ENCODE peak calls at places on chromosome 21, in four cellular contexts. D is A172, T is NCI-H510A, W is B cell. E is an unnamed sample.

GRCh38 chr21:34915364-34915834 is 133.7 kb downstream of the RUNX1 start:
- DNase-seq in D (peak; percentile 56), T (no peak), W (no peak), E (no peak)

GRCh38 chr21:15788847-15789548 is 59.2 kb downstream of the USP25 start:
- DNase-seq in D (peak; percentile 3), T (no peak), W (no peak), E (no peak)

GRCh38 chr21:42004406-42005199 is 5.6 kb downstream of the ZBTB21 start:
- DNase-seq in D (no peak), T (no peak), W (no peak), E (no peak)

GRCh38 chr21:45930231-45930760 is 51.3 kb upstream of the COL6A1 start:
- DNase-seq in D (no peak), T (no peak), W (no peak), E (no peak)

GRCh38 chr21:42234026-42234425 is 15.1 kb downstream of the ABCG1 start:
- DNase-seq in D (no peak), T (no peak), W (no peak), E (peak; percentile 73)

GRCh38 chr21:35256468-35256988 is 207.4 kb upstream of the RUNX1 start:
- DNase-seq in D (peak; percentile 100), T (peak; percentile 94), W (no peak), E (no peak)

GRCh38 chr21:45870421-45870820 is 111.1 kb upstream of the COL6A1 start:
- DNase-seq in D (no peak), T (no peak), W (no peak), E (peak; percentile 65)

GRCh38 chr21:17441370-17441769 is 71.5 kb upstream of the CXADR start:
- DNase-seq in D (no peak), T (no peak), W (no peak), E (no peak)

GRCh38 chr21:37072239-37072987 is 458 bp downstream of the PIGP start:
- DNase-seq in D (peak; percentile 77), T (no peak), W (no peak), E (no peak)

GRCh38 chr21:36338975-36339374 is 19.0 kb downstream of the MORC3 start:
- DNase-seq in D (no peak), T (no peak), W (no peak), E (no peak)

GRCh38 chr21:30839304-30839703 is 9.7 kb upstream of the KRTAP7-1 start:
- DNase-seq in D (peak; percentile 45), T (no peak), W (no peak), E (no peak)

GRCh38 chr21:42855143-42855936 is 24.0 kb downstream of the WDR4 start:
- DNase-seq in D (no peak), T (no peak), W (no peak), E (no peak)

GRCh38 chr21:38777521-38777920 is 28.2 kb upstream of the ETS2 start:
- DNase-seq in D (no peak), T (no peak), W (no peak), E (no peak)

GRCh38 chr21:42834730-42835191 is 44.6 kb downstream of the WDR4 start:
- DNase-seq in D (no peak), T (no peak), W (peak; percentile 11), E (peak; percentile 72)

GRCh38 chr21:38993561-38993960 is 187.8 kb downstream of the ETS2 start:
- DNase-seq in D (peak; percentile 86), T (no peak), W (no peak), E (no peak)

E was measured in spleen.